ENCODE peak calls at places on chromosomes 13 and 19, in nine cellular contexts. E is stimulated activated CD8-positive, alpha-beta memory T cell treated with anti-CD3 and anti-CD28 coated beads, Interleukin-15, amount 100 ng/mL, for 24 hours; M is fibroblast of pulmonary artery; N is left colon; S is HEK293T; Z is AG04450; X is pons; U is H9; R is amniotic stem cell. W is an unnamed sample.

GRCh38 chr13:41244555-41244954 is 18.8 kb downstream of the MTRF1 start:
- DNase-seq in R (no peak), U (no peak), N (no peak), S (no peak), M (no peak), Z (no peak), E (no peak), X (no peak), W (no peak)

GRCh38 chr13:31945202-31945978 is 86.2 kb upstream of the FRY start:
- DNase-seq in U (peak), Z (no peak), N (peak), E (no peak), S (peak), R (no peak), M (peak), X (peak), W (peak)

GRCh38 chr19:3142292-3142670 is 6.4 kb downstream of the GNA15 start:
- DNase-seq in R (peak), M (peak), Z (peak), E (no peak), U (no peak), S (no peak), N (no peak), X (no peak), W (no peak)

GRCh38 chr13:28584873-28585317 is 74.0 kb upstream of the POMP start:
- DNase-seq in X (no peak), N (no peak), E (no peak), U (no peak), M (peak), S (no peak), R (peak), Z (peak), W (no peak)

GRCh38 chr13:113651511-113652403 is 6.2 kb downstream of the ATP4B start:
- DNase-seq in E (no peak), M (no peak), R (no peak), X (no peak), N (no peak), Z (no peak), S (no peak), U (no peak), W (no peak)

GRCh38 chr19:14054099-14054498 is 7.8 kb downstream of the PALM3 start:
- DNase-seq in R (no peak), S (no peak), M (no peak), E (no peak), X (no peak), Z (no peak), U (no peak), N (no peak), W (no peak)

GRCh38 chr19:42421591-42422031 is 5.6 kb downstream of the LIPE start:
- DNase-seq in E (no peak), R (no peak), M (no peak), U (no peak), X (no peak), S (no peak), Z (no peak), N (peak), W (no peak)

GRCh38 chr13:69050696-69051095 is 1056.9 kb upstream of the ATXN8OS start:
- DNase-seq in S (no peak), U (no peak), E (no peak), X (no peak), R (no peak), M (no peak), N (no peak), Z (no peak), W (no peak)

GRCh38 chr13:111614009-111614408 is 293.6 kb downstream of the TEX29 start:
- DNase-seq in U (peak), M (no peak), X (no peak), N (no peak), S (no peak), Z (no peak), E (no peak), R (no peak), W (no peak)

GRCh38 chr19:1468274-1469199 is 10.5 kb downstream of the C19orf25 start:
- DNase-seq in Z (no peak), M (peak), E (no peak), U (no peak), R (no peak), N (no peak), S (no peak), X (no peak), W (no peak)

GRCh38 chr13:109140777-109141354 is 511.5 kb downstream of the MYO16 start:
- DNase-seq in E (no peak), Z (no peak), X (no peak), N (no peak), S (no peak), R (no peak), M (no peak), U (no peak), W (no peak)

GRCh38 chr19:49073514-49074378 is 1.2 kb upstream of the KCNA7 start:
- DNase-seq in X (no peak), U (peak), R (no peak), E (no peak), M (no peak), Z (no peak), S (peak), N (no peak), W (no peak)

GRCh38 chr19:37988758-37989635 is 82.0 kb downstream of the SIPA1L3 start:
- DNase-seq in N (no peak), M (no peak), S (no peak), R (no peak), E (no peak), X (no peak), Z (no peak), U (peak), W (no peak)

GRCh38 chr13:34913040-34913439 is 29.0 kb upstream of the NBEA start:
- DNase-seq in Z (no peak), N (no peak), X (no peak), U (peak), R (no peak), S (peak), M (peak), E (no peak), W (no peak)

GRCh38 chr19:18782559-18783225 is 8.4 kb downstream of the COMP start:
- DNase-seq in N (no peak), Z (no peak), R (no peak), U (no peak), E (no peak), M (no peak), S (no peak), X (no peak), W (no peak)

GRCh38 chr13:113090806-113091205 is 14.8 kb upstream of the F7 start:
- DNase-seq in X (no peak), Z (no peak), M (no peak), E (no peak), N (no peak), S (no peak), U (no peak), R (no peak), W (no peak)

GRCh38 chr19:5107432-5108122 is 138.7 kb downstream of the KDM4B start:
- DNase-seq in R (no peak), X (no peak), E (no peak), Z (no peak), S (no peak), U (no peak), M (no peak), N (no peak), W (no peak)

GRCh38 chr13:36346222-36347083 is at the start of gene SPART:
- DNase-seq in M (peak), U (peak), S (peak), N (peak), X (peak), R (peak), Z (peak), E (peak), W (peak)

GRCh38 chr19:47895165-47895782 is 9.2 kb upstream of the SULT2A1 start:
- DNase-seq in U (no peak), E (no peak), N (no peak), M (no peak), Z (no peak), X (no peak), S (no peak), R (no peak), W (no peak)

GRCh38 chr13:21735621-21736401 is 64.9 kb downstream of the FGF9 start:
- DNase-seq in Z (no peak), M (no peak), S (no peak), U (no peak), X (peak), R (no peak), N (no peak), E (no peak), W (no peak)

GRCh38 chr13:103694033-103694432 is 627.8 kb upstream of the SLC10A2 start:
- DNase-seq in Z (no peak), S (no peak), E (no peak), U (peak), X (no peak), R (no peak), N (no peak), M (no peak), W (no peak)

GRCh38 chr19:54480048-54480447 is 7.0 kb upstream of the CDC42EP5 start:
- DNase-seq in U (no peak), M (no peak), S (no peak), Z (no peak), R (no peak), N (no peak), X (no peak), E (no peak), W (no peak)

GRCh38 chr13:105735269-105735668 is 800.2 kb downstream of the EFNB2 start:
- DNase-seq in Z (no peak), U (no peak), M (no peak), R (no peak), X (no peak), S (no peak), E (no peak), N (no peak), W (no peak)

GRCh38 chr13:109592776-109593175 is 193.6 kb downstream of the IRS2 start:
- DNase-seq in X (no peak), Z (no peak), E (no peak), N (no peak), M (no peak), S (no peak), U (no peak), R (no peak), W (no peak)

GRCh38 chr13:110000534-110001345 is 214.4 kb upstream of the IRS2 start:
- DNase-seq in Z (no peak), S (no peak), M (no peak), R (no peak), E (no peak), U (no peak), N (no peak), X (no peak), W (no peak)

GRCh38 chr13:54836273-54836672 is 1807.7 kb downstream of the OLFM4 start:
- DNase-seq in N (no peak), R (no peak), M (no peak), E (no peak), X (no peak), Z (no peak), U (no peak), S (no peak), W (no peak)

GRCh38 chr19:7112675-7113074 is 43.2 kb downstream of the ZNF557 start:
- DNase-seq in Z (no peak), E (no peak), U (no peak), S (no peak), M (no peak), N (no peak), R (no peak), X (no peak), W (no peak)

GRCh38 chr13:33057019-33057785 is 41.0 kb downstream of the KL start:
- DNase-seq in X (no peak), U (no peak), R (no peak), M (peak), E (no peak), S (peak), N (no peak), Z (no peak), W (no peak)

GRCh38 chr19:28330831-28331230 is 882.1 kb downstream of the UQCRFS1 start:
- DNase-seq in Z (no peak), U (no peak), N (no peak), S (no peak), M (peak), E (no peak), R (no peak), X (no peak), W (no peak)

GRCh38 chr13:84802073-84802472 is 919.8 kb upstream of the SLITRK1 start:
- DNase-seq in S (no peak), M (no peak), R (no peak), U (no peak), X (no peak), Z (no peak), E (no peak), N (no peak), W (no peak)